ENCODE peak calls at places on chromosome 5, in four cellular contexts. I is cardiac fibroblast; M is NCI-H1436; L is effector memory CD8-positive, alpha-beta T cell. C is an unnamed sample.
A peak's percentile ranks its signal among the peaks of the same experiment; 100 is the strongest.

GRCh38 chr5:93076096-93076495 is 504.9 kb downstream of the NR2F1-AS1 start:
- DNase-seq in I (no peak), M (no peak), L (no peak), C (no peak)

GRCh38 chr5:122165574-122166021 is 36.3 kb downstream of the ZNF474 start:
- DNase-seq in I (peak; percentile 70), M (no peak), L (no peak), C (no peak)

GRCh38 chr5:43193952-43194321 is 1.9 kb downstream of the NIM1K start:
- DNase-seq in I (no peak), M (no peak), L (no peak), C (no peak)

GRCh38 chr5:73989956-73990355 is 364.0 kb downstream of the ARHGEF28 start:
- DNase-seq in I (no peak), M (no peak), L (no peak), C (no peak)

GRCh38 chr5:169299651-169300467 is 1.1 kb downstream of the SLIT3 start:
- DNase-seq in I (peak; percentile 63), M (no peak), L (no peak), C (no peak)

GRCh38 chr5:148858547-148858946 is 32.1 kb downstream of the ADRB2 start:
- DNase-seq in I (no peak), M (no peak), L (no peak), C (no peak)

GRCh38 chr5:36712719-36713118 is 106.3 kb downstream of the SLC1A3 start:
- DNase-seq in I (no peak), M (no peak), L (no peak), C (no peak)

GRCh38 chr5:146699129-146699528 is 179.4 kb downstream of the PPP2R2B start:
- DNase-seq in I (no peak), M (no peak), L (no peak), C (no peak)

GRCh38 chr5:117954341-117954740 is 1034.0 kb downstream of the DTWD2 start:
- DNase-seq in I (no peak), M (no peak), L (no peak), C (no peak)

GRCh38 chr5:173880306-173880985 is 7.7 kb upstream of the CPEB4 start:
- DNase-seq in I (peak; percentile 67), M (no peak), L (no peak), C (no peak)

GRCh38 chr5:169162407-169162806 is 138.5 kb downstream of the SLIT3 start:
- DNase-seq in I (peak; percentile 58), M (no peak), L (no peak), C (no peak)

GRCh38 chr5:36152324-36153298 is 700 bp downstream of the SKP2 start:
- DNase-seq in I (peak; percentile 27), M (no peak), L (no peak), C (no peak)

GRCh38 chr5:168592014-168592368 is 12.8 kb upstream of the PANK3 start:
- DNase-seq in I (peak; percentile 76), M (no peak), L (no peak), C (no peak)

GRCh38 chr5:96683392-96683791 is 21.2 kb downstream of the CAST start:
- DNase-seq in I (no peak), M (no peak), L (no peak), C (no peak)